ENCODE peak calls at places on chromosome 20, in five cellular contexts. W, D, Q, S and Z are unnamed samples.

GRCh38 chr20:9460518-9460917 is 53.9 kb upstream of the LAMP5 start:
- DNase-seq in W (no peak), Q (no peak), S (no peak), D (no peak), Z (peak; percentile 30)

GRCh38 chr20:32518593-32519366 is 66.4 kb downstream of the NOL4L start:
- DNase-seq in D (no peak), Q (no peak), S (no peak), W (peak; percentile 72), Z (no peak)

GRCh38 chr20:10511166-10511506 is 76.0 kb downstream of the SLX4IP start:
- DNase-seq in D (no peak), S (no peak), W (no peak), Q (no peak), Z (peak; percentile 34)

GRCh38 chr20:63534831-63535651 is 2.1 kb downstream of the PTK6 start:
- DNase-seq in Q (peak; percentile 76), S (no peak), W (no peak), D (no peak), Z (peak; percentile 83)

GRCh38 chr20:9668356-9668755 is 154.0 kb downstream of the LAMP5 start:
- DNase-seq in W (no peak), Q (no peak), D (no peak), S (no peak), Z (no peak)

GRCh38 chr20:20211274-20211987 is 156.5 kb upstream of the INSM1 start:
- DNase-seq in S (no peak), Q (no peak), W (no peak), D (no peak), Z (no peak)

GRCh38 chr20:31602779-31603441 is 2.2 kb upstream of the ID1 start:
- DNase-seq in S (no peak), Q (no peak), W (no peak), D (no peak), Z (no peak)

GRCh38 chr20:52622086-52622485 is 350.1 kb upstream of the TSHZ2 start:
- DNase-seq in D (no peak), W (no peak), S (no peak), Q (no peak), Z (peak; percentile 33)

GRCh38 chr20:10578607-10579006 is 95.2 kb downstream of the JAG1 start:
- DNase-seq in Q (no peak), D (no peak), S (peak; percentile 56), W (no peak), Z (peak; percentile 65)

GRCh38 chr20:1533059-1533458 is 24.4 kb downstream of the SIRPD start:
- DNase-seq in W (peak; percentile 36), D (no peak), S (no peak), Q (no peak), Z (no peak)

GRCh38 chr20:40173877-40174276 is 515.2 kb downstream of the MAFB start:
- DNase-seq in S (no peak), W (no peak), Q (no peak), D (no peak), Z (no peak)

GRCh38 chr20:38547288-38547825 is 33.6 kb upstream of the ADIG start:
- DNase-seq in W (no peak), D (no peak), Q (no peak), S (no peak), Z (no peak)

GRCh38 chr20:41494451-41494850 is 123.7 kb downstream of the CHD6 start:
- DNase-seq in D (no peak), W (no peak), S (no peak), Q (no peak), Z (no peak)

GRCh38 chr20:41497186-41497895 is 120.8 kb downstream of the CHD6 start:
- DNase-seq in W (no peak), Q (no peak), S (no peak), D (no peak), Z (no peak)

GRCh38 chr20:41499961-41500725 is 118.0 kb downstream of the CHD6 start:
- DNase-seq in Q (no peak), D (no peak), S (no peak), W (no peak), Z (no peak)

GRCh38 chr20:41501376-41501775 is 116.8 kb downstream of the CHD6 start:
- DNase-seq in Q (no peak), D (no peak), S (no peak), W (no peak), Z (no peak)

DNA sequence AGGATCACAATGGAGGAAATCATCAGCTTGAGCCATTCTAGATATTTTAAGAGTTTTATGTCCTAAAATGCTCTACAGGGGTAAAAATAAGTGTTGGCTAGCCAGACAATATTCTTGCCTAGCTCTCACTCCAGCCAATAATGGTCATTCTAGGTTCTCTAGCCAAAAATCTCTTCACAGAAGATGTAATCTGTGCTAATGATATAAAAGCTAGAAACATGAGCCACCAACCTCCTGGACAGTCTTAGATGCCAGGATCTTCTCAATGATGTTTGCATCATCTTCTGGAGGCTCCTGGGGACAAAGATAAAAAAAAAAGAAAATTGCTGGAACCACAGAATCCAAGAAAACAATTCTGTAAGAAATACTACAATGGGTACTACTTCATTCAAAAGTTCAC is 119.1 kb downstream of the CHD6 start:
- DNase-seq in S (no peak), Q (no peak), D (no peak), W (no peak), Z (no peak)
- H3K27ac ChIP-seq in S (no peak overlapping the region), Q (no peak overlapping the region), D (no peak overlapping the region), W (no peak overlapping the region), Z (no peak overlapping the region)

DNA sequence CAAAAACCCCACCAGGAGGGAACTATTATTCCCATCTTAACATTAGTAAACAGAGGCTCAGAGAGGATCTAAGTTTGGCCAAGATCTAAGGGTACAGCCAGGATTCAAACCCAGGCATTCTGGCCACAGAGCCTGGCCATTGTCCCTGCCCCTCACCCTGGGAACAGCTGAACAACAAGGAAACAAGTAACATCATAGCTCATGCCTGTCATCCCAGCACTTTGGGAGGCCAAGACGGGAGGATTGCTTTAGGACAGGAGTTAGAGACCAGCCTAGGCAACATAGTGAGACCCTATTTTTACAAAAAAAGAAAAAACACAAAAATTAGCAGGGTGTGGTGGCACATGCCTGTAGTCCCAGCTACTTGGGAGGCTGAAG is 27.6 kb downstream of the TOX2 start:
- DNase-seq in D (no peak), Q (peak; percentile 57), W (no peak), S (no peak), Z (no peak)
- H3K27ac ChIP-seq in D (no peak overlapping the region), Q (no peak overlapping the region), W (no peak overlapping the region), S (peak overlapping the region; percentile 86), Z (peak overlapping the region; percentile 78)

DNA sequence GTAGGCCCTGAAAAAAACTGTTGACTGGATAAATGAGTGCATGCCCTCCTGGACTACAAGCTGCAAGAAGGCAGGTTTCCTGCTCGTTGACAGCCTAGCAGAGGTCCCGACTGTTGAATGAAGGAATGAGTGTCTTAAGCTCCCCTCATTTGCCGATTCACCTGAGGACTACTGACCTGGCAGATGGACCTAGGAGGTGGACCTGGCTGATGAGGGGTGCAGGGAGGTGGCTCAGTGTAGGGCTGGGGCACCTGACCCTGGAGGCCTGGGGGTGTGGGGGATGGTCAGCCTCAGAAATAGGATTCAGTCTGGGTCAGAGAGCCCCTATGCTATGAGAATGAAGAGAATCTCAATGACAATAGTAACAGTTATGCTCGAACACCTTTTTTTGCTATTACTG is 11.6 kb upstream of the TFAP2C start:
- DNase-seq in S (no peak), W (no peak), D (no peak), Q (no peak), Z (no peak)
- H3K27ac ChIP-seq in S (no peak overlapping the region), W (no peak overlapping the region), D (no peak overlapping the region), Q (no peak overlapping the region), Z (no peak overlapping the region)

DNA sequence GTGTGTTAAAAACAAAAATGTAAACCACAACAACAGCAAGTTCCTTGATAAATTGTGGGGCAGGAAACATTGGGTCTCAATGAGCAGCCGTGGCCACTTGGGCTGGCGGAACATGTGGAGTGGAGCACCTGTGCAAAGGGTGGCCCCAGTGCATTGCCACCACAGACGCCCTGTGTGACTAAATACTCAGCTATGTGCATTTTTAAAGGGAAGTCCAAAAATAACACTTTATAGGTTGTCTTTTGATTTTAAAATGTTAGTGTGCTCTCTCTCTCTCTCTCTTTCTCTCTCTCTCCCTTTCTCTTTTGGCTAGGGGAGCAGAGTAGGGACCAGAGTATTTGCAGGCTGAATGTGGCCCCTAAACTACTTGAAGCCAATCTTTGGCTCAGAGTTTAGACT is 236.4 kb downstream of the BCAS1 start:
- DNase-seq in S (no peak), Q (no peak), D (no peak), W (no peak), Z (no peak)
- H3K27ac ChIP-seq in S (peak overlapping the region; percentile 100), Q (no peak overlapping the region), D (no peak overlapping the region), W (no peak overlapping the region), Z (peak overlapping the region; percentile 48)

DNA sequence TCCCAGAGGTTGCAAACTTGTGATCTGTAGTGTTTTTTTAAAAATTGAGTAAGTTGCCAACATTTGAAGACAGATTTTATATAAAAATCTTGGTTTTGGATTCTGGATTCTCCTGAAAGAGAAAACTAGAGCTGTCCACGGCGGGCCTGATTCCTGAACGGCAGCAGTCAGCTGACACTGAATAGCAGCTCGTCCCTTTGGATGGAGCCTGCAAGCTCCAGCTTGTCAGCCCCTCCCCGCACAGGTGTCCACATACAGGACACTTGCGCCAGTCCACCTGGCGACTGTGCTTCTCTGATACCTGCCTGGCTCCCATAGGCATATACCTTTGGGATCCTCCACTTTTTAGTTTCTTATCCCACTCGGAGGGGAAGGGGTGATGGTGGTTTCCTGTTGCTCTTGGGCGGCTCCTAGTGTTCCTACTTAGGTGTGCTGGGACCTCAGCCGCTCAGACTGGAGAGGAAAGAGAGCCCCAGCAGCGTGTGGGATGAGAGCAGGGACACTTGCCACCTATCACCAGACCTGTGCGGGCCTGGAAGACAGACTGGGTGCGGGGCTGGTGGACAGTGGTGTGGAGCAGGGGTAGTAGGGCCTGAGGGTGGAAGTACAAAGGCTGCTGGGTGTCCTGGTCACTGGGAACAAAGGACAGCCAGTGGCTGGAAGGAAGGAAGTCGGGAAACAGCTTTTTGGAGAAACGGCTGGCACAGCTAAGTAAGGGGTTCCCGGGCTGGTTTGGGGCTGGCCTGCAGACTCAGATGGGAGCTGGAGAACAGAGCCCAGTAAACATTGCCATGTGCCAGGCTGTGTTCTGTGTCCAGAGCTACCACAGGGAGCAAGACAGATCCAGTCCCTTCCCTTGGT is 18.3 kb downstream of the GHRH start:
- DNase-seq in S (no peak), D (no peak), W (peak; percentile 60), Q (no peak), Z (no peak)
- H3K27ac ChIP-seq in S (no peak overlapping the region), D (no peak overlapping the region), W (peak overlapping the region; percentile 96), Q (peak overlapping the region; percentile 10), Z (peak overlapping the region; percentile 28)

GRCh38 chr20:49682278-49682677 is 31.4 kb downstream of the B4GALT5 start:
- DNase-seq in S (no peak), W (no peak), D (no peak), Q (no peak), Z (no peak)
- H3K27ac ChIP-seq in S (peak overlapping the region; percentile 5), W (no peak overlapping the region), D (no peak overlapping the region), Q (no peak overlapping the region), Z (peak overlapping the region; percentile 24)

DNA sequence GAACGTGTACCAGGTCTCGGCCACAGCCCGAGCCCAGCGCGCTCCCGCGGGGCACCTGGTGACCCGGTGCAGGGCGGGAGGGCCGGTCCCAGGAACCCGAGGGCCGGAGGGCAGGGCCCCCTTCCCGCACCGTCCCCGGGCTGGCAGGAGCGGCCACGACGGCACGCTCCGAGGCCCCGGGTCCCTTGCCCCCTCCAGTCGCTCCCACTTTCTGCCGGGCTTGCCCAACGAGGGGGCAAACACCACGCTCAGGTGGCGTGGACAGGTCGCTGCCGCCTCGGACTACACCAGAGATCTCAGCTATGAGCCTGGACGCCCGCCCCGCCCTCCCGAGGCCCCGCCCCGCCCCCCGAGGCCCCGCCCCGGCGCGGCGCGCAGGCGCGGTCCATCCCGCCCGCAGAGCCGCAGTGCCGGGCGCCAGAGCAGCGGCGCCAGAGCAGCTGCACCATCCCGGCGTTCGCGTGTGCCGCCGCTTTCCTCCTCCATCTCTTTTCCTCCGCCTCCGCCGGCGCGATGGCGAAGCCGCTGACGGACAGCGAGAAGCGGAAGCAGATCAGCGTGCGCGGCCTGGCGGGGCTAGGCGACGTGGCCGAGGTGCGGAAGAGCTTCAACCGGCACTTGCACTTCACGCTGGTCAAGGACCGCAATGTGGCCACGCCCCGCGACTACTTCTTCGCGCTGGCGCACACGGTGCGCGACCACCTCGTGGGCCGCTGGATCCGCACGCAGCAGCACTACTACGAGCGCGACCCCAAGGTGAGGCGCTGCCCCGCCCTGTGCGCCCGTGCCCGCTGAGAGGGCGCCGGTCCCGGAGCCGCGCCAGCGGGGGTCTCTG is at the start of gene PYGB:
- DNase-seq in Q (peak; percentile 92), S (no peak), W (peak; percentile 93), D (peak; percentile 52), Z (peak; percentile 98)
- H3K27ac ChIP-seq in Q (peak within 1 kb of the TSS; percentile 83), S (peak within 1 kb of the TSS; percentile 95), W (peak within 1 kb of the TSS; percentile 68), D (peak within 1 kb of the TSS; percentile 75), Z (peak within 1 kb of the TSS; percentile 95)